ENCODE peak calls at places on chromosomes 1 and 21, in eight cellular contexts. S, R, G, K, F, Q, N and B are unnamed samples.

GRCh38 chr1:229664133-229664689 is 38.2 kb downstream of the URB2 start:
- DNase-seq in S (no peak), F (no peak), G (no peak), K (no peak), Q (no peak), R (no peak), N (no peak), B (peak; percentile 52)

GRCh38 chr1:27342778-27343638 is 1.2 kb downstream of the SYTL1 start:
- DNase-seq in K (no peak), R (no peak), F (peak; percentile 98), Q (peak; percentile 52), N (peak; percentile 59), G (no peak), S (no peak), B (peak; percentile 81)

GRCh38 chr1:182279724-182280506 is 111.7 kb downstream of the GLUL start:
- DNase-seq in S (peak; percentile 73), K (no peak), Q (peak; percentile 91), F (no peak), R (no peak), N (no peak), G (no peak), B (no peak)

GRCh38 chr1:215523128-215523861 is 43.8 kb upstream of the KCTD3 start:
- DNase-seq in G (peak; percentile 6), R (no peak), N (no peak), F (no peak), Q (no peak), K (no peak), S (no peak), B (no peak)

GRCh38 chr1:55989971-55990370 is 589.4 kb downstream of the PLPP3 start:
- DNase-seq in R (no peak), N (no peak), G (no peak), K (no peak), S (no peak), F (no peak), Q (no peak), B (no peak)

GRCh38 chr1:204283711-204284651 is 70.2 kb upstream of the GOLT1A start:
- DNase-seq in N (no peak), F (no peak), Q (no peak), K (no peak), S (peak; percentile 59), R (no peak), G (no peak), B (peak; percentile 59)

GRCh38 chr1:20411196-20411980 is 74.6 kb downstream of the CAMK2N1 start:
- DNase-seq in S (no peak), K (no peak), N (no peak), F (no peak), R (peak; percentile 61), Q (no peak), G (peak; percentile 60), B (no peak)

GRCh38 chr21:41168391-41169257 is 664 bp downstream of the BACE2 start:
- DNase-seq in Q (no peak), R (no peak), G (no peak), F (no peak), S (peak; percentile 90), K (peak; percentile 94), N (no peak), B (peak; percentile 56)

GRCh38 chr1:162696286-162696862 is 64.1 kb downstream of the DDR2 start:
- DNase-seq in F (no peak), G (peak; percentile 51), N (no peak), R (no peak), Q (peak; percentile 72), K (no peak), S (peak; percentile 95), B (peak; percentile 60)

GRCh38 chr21:46455575-46456385 is 2.9 kb upstream of the DIP2A start:
- DNase-seq in R (no peak), F (no peak), K (no peak), Q (no peak), N (peak; percentile 81), G (peak; percentile 6), S (peak; percentile 54), B (no peak)

GRCh38 chr1:205015241-205015640 is 27.8 kb upstream of the CNTN2 start:
- DNase-seq in N (no peak), R (no peak), F (no peak), G (no peak), S (no peak), K (no peak), Q (no peak), B (no peak)

GRCh38 chr21:31557421-31557955 is 102.0 kb upstream of the SOD1 start:
- DNase-seq in R (no peak), G (no peak), Q (no peak), K (no peak), N (no peak), S (no peak), F (no peak), B (peak; percentile 26)
- H3K4me3 ChIP-seq in R (peak overlapping the region; percentile 50), G (peak overlapping the region; percentile 65), Q (no peak overlapping the region), K (peak overlapping the region; percentile 71), N (no peak overlapping the region), S (peak overlapping the region; percentile 59), F (no peak overlapping the region), B (peak overlapping the region; percentile 65)

GRCh38 chr1:93448292-93448982 is 519 bp downstream of the FNBP1L start:
- DNase-seq in S (peak; percentile 80), G (no peak), K (no peak), N (peak; percentile 62), F (no peak), R (no peak), Q (peak; percentile 26), B (peak; percentile 56)
- TF ChIP-seq POLR2AphosphoS5 in S (no peak), G (no peak), K (no peak), N (no peak), F (no peak), R (no peak), Q (no peak), B (no peak)

DNA sequence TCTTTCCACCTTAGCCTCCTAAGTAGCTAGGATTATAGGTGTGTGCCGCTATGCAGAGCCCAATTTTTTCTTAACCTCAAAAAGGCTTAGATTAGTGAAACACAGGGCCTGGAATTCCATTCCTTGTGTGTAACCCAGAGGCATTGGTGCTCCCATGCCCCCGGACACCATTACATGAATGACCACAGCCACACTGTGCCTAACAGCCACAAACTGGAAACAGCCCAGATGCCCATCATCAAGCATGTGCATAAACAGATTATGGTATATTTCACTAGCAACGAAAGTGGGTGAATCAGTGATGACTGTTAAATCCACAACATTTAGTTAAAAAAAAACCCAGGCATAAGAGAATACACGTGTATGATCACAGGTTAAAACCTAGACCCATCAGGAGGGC is 24.4 kb downstream of the ADAM30 start:
- DNase-seq in S (no peak), F (no peak), G (no peak), Q (no peak), R (no peak), K (no peak), N (no peak), B (no peak)
- H3K4me3 ChIP-seq in S (no peak overlapping the region), F (no peak overlapping the region), G (no peak overlapping the region), Q (no peak overlapping the region), R (no peak overlapping the region), K (no peak overlapping the region), N (no peak overlapping the region), B (no peak overlapping the region)

GRCh38 chr1:39494671-39495410 is 3.4 kb downstream of the BMP8A start:
- DNase-seq in S (no peak), G (no peak), R (no peak), Q (no peak), K (no peak), N (no peak), F (no peak), B (no peak)

GRCh38 chr1:39500862-39501389 is 9.5 kb downstream of the BMP8A start:
- DNase-seq in F (no peak), S (no peak), K (no peak), Q (no peak), N (no peak), G (no peak), R (no peak), B (no peak)

GRCh38 chr1:39501666-39502065 is 10.2 kb downstream of the BMP8A start:
- DNase-seq in K (no peak), S (no peak), Q (no peak), G (no peak), R (no peak), F (no peak), N (no peak), B (no peak)

GRCh38 chr1:39497570-39497969 is 6.1 kb downstream of the BMP8A start:
- DNase-seq in G (no peak), F (no peak), K (no peak), S (no peak), N (no peak), R (no peak), Q (no peak), B (no peak)

DNA sequence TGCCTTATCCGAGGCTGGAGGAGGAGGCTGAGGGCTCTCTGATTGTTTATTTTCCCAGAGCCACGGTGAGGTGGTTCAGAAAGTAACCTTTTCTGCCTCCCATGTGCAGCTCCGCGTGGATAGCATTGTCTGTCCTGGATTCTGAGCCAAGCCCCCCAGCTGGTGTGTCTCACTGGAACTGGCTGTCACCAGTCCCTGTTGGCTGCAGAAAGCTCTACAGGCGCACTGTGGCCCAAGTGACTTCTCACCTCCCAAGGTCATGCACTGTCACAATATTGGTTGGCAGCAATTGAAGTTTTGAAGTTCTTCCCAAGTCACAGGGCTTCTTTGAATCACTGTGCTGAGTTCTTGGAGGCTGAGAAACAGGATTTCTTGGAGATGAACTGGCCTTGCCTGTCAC is 8.2 kb downstream of the BMP8A start:
- DNase-seq in G (no peak), F (no peak), K (no peak), R (no peak), S (peak; percentile 88), N (no peak), Q (peak; percentile 24), B (no peak)
- TF ChIP-seq POLR2AphosphoS5 in G (no peak), F (no peak), K (peak; percentile 26), R (no peak), S (peak; percentile 31), N (no peak), Q (no peak), B (no peak)

DNA sequence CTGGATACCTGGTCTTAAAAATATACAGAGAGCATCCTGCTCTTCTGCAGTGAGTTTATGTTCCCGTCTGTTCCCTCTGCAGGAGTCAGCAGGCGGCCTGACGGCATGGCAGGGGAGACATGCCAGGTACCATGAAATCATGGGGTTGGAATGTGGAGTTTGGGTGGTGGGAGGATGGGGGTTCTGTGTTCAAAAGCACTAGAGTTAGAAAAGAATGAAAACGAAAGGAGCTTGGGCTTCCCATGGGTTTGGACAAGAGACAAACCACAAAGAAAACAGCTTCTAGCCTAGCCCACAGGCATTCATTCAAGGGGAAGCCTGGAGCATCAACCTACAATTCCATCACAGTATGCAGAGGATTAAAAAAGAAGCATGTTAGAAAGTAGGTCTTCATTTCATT is 59.9 kb downstream of the WARS2 start:
- DNase-seq in K (no peak), F (no peak), N (no peak), R (no peak), S (peak; percentile 64), Q (no peak), G (no peak), B (no peak)
- H3K4me3 ChIP-seq in K (no peak overlapping the region), F (no peak overlapping the region), N (no peak overlapping the region), R (no peak overlapping the region), S (no peak overlapping the region), Q (no peak overlapping the region), G (no peak overlapping the region), B (no peak overlapping the region)